ENCODE peak calls at places on chromosomes 16 and 17, in nine cellular contexts. One of them, this sample, is unnamed.

GRCh38 chr16:1579214-1579613 is 32.7 kb downstream of the IFT140 start:
- DNase-seq in CD4-positive, alpha-beta T cell: no peak
- DNase-seq in brain microvascular endothelial cell: no peak
- DNase-seq in neural crest cell: no peak
- DNase-seq in activated B cell treated with CpG ODN at 0.5 μM for 24 hours: no peak
- DNase-seq in HFF-Myc: no peak
- DNase-seq in esophagus squamous epithelium: no peak
- DNase-seq in colonic mucosa: no peak
- DNase-seq in DND-41: no peak
- DNase-seq in this sample: no peak

GRCh38 chr16:26645629-26646028 is 421.1 kb upstream of the C16orf82 start:
- DNase-seq in brain microvascular endothelial cell: no peak
- DNase-seq in HFF-Myc: no peak
- DNase-seq in DND-41: peak
- DNase-seq in activated B cell treated with CpG ODN at 0.5 μM for 24 hours: no peak
- DNase-seq in esophagus squamous epithelium: no peak
- DNase-seq in neural crest cell: peak
- DNase-seq in colonic mucosa: no peak
- DNase-seq in CD4-positive, alpha-beta T cell: no peak
- DNase-seq in this sample: peak

GRCh38 chr17:78043031-78043430 is 84.5 kb downstream of the TNRC6C start:
- DNase-seq in activated B cell treated with CpG ODN at 0.5 μM for 24 hours: no peak
- DNase-seq in DND-41: no peak
- DNase-seq in neural crest cell: no peak
- DNase-seq in HFF-Myc: no peak
- DNase-seq in esophagus squamous epithelium: no peak
- DNase-seq in CD4-positive, alpha-beta T cell: no peak
- DNase-seq in colonic mucosa: no peak
- DNase-seq in brain microvascular endothelial cell: no peak
- DNase-seq in this sample: no peak

GRCh38 chr16:84928679-84929420 is 82.5 kb downstream of the ZDHHC7 start:
- DNase-seq in colonic mucosa: peak
- DNase-seq in brain microvascular endothelial cell: no peak
- DNase-seq in HFF-Myc: no peak
- DNase-seq in neural crest cell: no peak
- DNase-seq in DND-41: no peak
- DNase-seq in activated B cell treated with CpG ODN at 0.5 μM for 24 hours: no peak
- DNase-seq in CD4-positive, alpha-beta T cell: no peak
- DNase-seq in esophagus squamous epithelium: no peak
- DNase-seq in this sample: no peak

GRCh38 chr17:28170771-28171170 is 128.3 kb downstream of the NLK start:
- DNase-seq in brain microvascular endothelial cell: no peak
- DNase-seq in activated B cell treated with CpG ODN at 0.5 μM for 24 hours: no peak
- DNase-seq in esophagus squamous epithelium: no peak
- DNase-seq in HFF-Myc: no peak
- DNase-seq in DND-41: no peak
- DNase-seq in CD4-positive, alpha-beta T cell: no peak
- DNase-seq in colonic mucosa: no peak
- DNase-seq in neural crest cell: no peak
- DNase-seq in this sample: no peak

GRCh38 chr17:83151442-83152220 is 72.2 kb downstream of the METRNL start:
- DNase-seq in CD4-positive, alpha-beta T cell: no peak
- DNase-seq in colonic mucosa: no peak
- DNase-seq in activated B cell treated with CpG ODN at 0.5 μM for 24 hours: no peak
- DNase-seq in HFF-Myc: no peak
- DNase-seq in DND-41: no peak
- DNase-seq in neural crest cell: peak
- DNase-seq in brain microvascular endothelial cell: peak
- DNase-seq in esophagus squamous epithelium: no peak
- DNase-seq in this sample: no peak

GRCh38 chr17:83177611-83178532 is 98.5 kb downstream of the METRNL start:
- DNase-seq in HFF-Myc: no peak
- DNase-seq in brain microvascular endothelial cell: no peak
- DNase-seq in neural crest cell: no peak
- DNase-seq in esophagus squamous epithelium: no peak
- DNase-seq in DND-41: no peak
- DNase-seq in colonic mucosa: peak
- DNase-seq in activated B cell treated with CpG ODN at 0.5 μM for 24 hours: no peak
- DNase-seq in CD4-positive, alpha-beta T cell: no peak
- DNase-seq in this sample: no peak

GRCh38 chr17:56624315-56624714 is 30.8 kb downstream of the NOG start:
- DNase-seq in CD4-positive, alpha-beta T cell: no peak
- DNase-seq in brain microvascular endothelial cell: no peak
- DNase-seq in activated B cell treated with CpG ODN at 0.5 μM for 24 hours: no peak
- DNase-seq in DND-41: no peak
- DNase-seq in esophagus squamous epithelium: no peak
- DNase-seq in neural crest cell: no peak
- DNase-seq in colonic mucosa: no peak
- DNase-seq in HFF-Myc: no peak
- DNase-seq in this sample: no peak

GRCh38 chr17:28219771-28220170 is 99.2 kb upstream of the TMEM97 start:
- DNase-seq in DND-41: no peak
- DNase-seq in CD4-positive, alpha-beta T cell: no peak
- DNase-seq in activated B cell treated with CpG ODN at 0.5 μM for 24 hours: no peak
- DNase-seq in colonic mucosa: no peak
- DNase-seq in brain microvascular endothelial cell: no peak
- DNase-seq in HFF-Myc: no peak
- DNase-seq in esophagus squamous epithelium: no peak
- DNase-seq in neural crest cell: no peak
- DNase-seq in this sample: no peak

GRCh38 chr16:88448461-88449266 is 4.4 kb upstream of the ZFPM1 start:
- DNase-seq in HFF-Myc: no peak
- DNase-seq in CD4-positive, alpha-beta T cell: no peak
- DNase-seq in esophagus squamous epithelium: no peak
- DNase-seq in activated B cell treated with CpG ODN at 0.5 μM for 24 hours: no peak
- DNase-seq in colonic mucosa: no peak
- DNase-seq in DND-41: no peak
- DNase-seq in brain microvascular endothelial cell: no peak
- DNase-seq in neural crest cell: no peak
- DNase-seq in this sample: no peak

DNA sequence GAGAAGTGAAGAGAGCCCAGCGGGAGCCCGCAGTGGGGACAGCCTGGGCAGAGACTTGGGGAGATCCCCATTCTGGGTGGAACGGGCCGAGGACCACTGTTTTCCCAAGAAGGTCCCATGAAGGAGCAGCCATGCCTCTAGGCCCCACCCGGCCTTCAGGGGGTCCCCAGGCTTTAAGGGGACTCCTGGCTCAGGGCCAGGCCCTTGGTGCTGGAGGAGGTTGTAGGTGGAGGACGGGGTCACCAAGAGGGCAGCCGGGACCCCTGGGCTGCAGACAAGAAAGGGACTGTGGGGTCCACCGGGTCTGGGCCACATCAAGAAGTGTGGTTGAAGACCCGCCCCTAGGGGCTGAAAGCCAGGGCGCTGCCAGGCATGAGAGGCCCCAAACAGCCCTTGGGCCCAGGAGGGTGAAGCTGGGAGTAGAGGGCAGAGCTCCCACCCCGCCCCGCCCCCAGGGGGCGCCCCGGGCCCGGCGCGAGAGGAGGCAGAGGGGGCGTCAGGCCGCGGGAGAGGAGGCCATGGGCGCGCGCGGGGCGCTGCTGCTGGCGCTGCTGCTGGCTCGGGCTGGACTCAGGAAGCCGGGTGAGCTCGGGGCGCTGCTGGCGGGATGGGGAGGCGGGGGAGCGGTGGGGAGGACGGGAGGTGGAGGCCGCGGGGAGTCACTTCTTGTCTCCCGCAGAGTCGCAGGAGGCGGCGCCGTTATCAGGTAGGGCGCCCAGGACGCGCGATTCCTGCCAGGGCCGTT is at the start of gene PRSS21:
- DNase-seq in CD4-positive, alpha-beta T cell: no peak
- DNase-seq in esophagus squamous epithelium: no peak
- DNase-seq in activated B cell treated with CpG ODN at 0.5 μM for 24 hours: no peak
- DNase-seq in HFF-Myc: no peak
- DNase-seq in colonic mucosa: no peak
- DNase-seq in DND-41: no peak
- DNase-seq in neural crest cell: no peak
- DNase-seq in brain microvascular endothelial cell: no peak
- DNase-seq in this sample: no peak
- TF ChIP-seq CTCF in CD4-positive, alpha-beta T cell: no peak
- TF ChIP-seq CTCF in esophagus squamous epithelium: peak
- TF ChIP-seq CTCF in activated B cell treated with CpG ODN at 0.5 μM for 24 hours: no peak
- TF ChIP-seq CTCF in HFF-Myc: no peak
- TF ChIP-seq CTCF in colonic mucosa: no peak
- TF ChIP-seq CTCF in DND-41: no peak
- TF ChIP-seq CTCF in neural crest cell: no peak
- TF ChIP-seq CTCF in brain microvascular endothelial cell: no peak
- TF ChIP-seq CTCF in this sample: no peak

GRCh38 chr17:8822401-8823035 is 23.4 kb upstream of the MFSD6L start:
- DNase-seq in neural crest cell: no peak
- DNase-seq in DND-41: no peak
- DNase-seq in brain microvascular endothelial cell: no peak
- DNase-seq in activated B cell treated with CpG ODN at 0.5 μM for 24 hours: no peak
- DNase-seq in colonic mucosa: no peak
- DNase-seq in CD4-positive, alpha-beta T cell: no peak
- DNase-seq in esophagus squamous epithelium: no peak
- DNase-seq in HFF-Myc: no peak
- DNase-seq in this sample: no peak
- TF ChIP-seq CTCF in neural crest cell: no peak
- TF ChIP-seq CTCF in DND-41: no peak
- TF ChIP-seq CTCF in brain microvascular endothelial cell: no peak
- TF ChIP-seq CTCF in activated B cell treated with CpG ODN at 0.5 μM for 24 hours: no peak
- TF ChIP-seq CTCF in colonic mucosa: no peak
- TF ChIP-seq CTCF in CD4-positive, alpha-beta T cell: no peak
- TF ChIP-seq CTCF in esophagus squamous epithelium: no peak
- TF ChIP-seq CTCF in HFF-Myc: no peak
- TF ChIP-seq CTCF in this sample: no peak

DNA sequence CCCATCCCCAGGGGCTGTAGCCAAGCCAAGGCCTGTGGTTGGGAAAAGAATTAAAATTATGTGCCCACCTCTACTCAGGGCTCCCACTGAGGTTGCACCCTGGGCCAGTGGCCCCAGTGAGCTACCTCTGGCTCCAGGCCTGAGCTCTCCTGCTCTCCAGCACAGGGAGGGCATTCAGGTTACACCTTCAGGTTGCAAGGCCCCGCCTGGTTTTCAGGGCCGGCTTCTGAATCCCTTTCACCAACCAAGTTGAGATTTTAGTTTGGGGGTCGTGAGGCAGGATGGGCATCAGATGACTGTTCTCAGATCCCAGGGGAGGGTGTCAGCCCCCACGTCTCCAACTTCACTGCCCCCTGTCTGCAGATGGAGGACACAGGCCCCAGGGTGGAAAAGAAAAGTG is 8.0 kb upstream of the KATNB1 start:
- DNase-seq in colonic mucosa: no peak
- DNase-seq in HFF-Myc: no peak
- DNase-seq in activated B cell treated with CpG ODN at 0.5 μM for 24 hours: no peak
- DNase-seq in DND-41: no peak
- DNase-seq in brain microvascular endothelial cell: no peak
- DNase-seq in CD4-positive, alpha-beta T cell: no peak
- DNase-seq in esophagus squamous epithelium: no peak
- DNase-seq in neural crest cell: no peak
- DNase-seq in this sample: no peak
- TF ChIP-seq CTCF in colonic mucosa: no peak
- TF ChIP-seq CTCF in HFF-Myc: no peak
- TF ChIP-seq CTCF in activated B cell treated with CpG ODN at 0.5 μM for 24 hours: no peak
- TF ChIP-seq CTCF in DND-41: peak
- TF ChIP-seq CTCF in brain microvascular endothelial cell: peak
- TF ChIP-seq CTCF in CD4-positive, alpha-beta T cell: no peak
- TF ChIP-seq CTCF in esophagus squamous epithelium: no peak
- TF ChIP-seq CTCF in neural crest cell: no peak
- TF ChIP-seq CTCF in this sample: no peak

GRCh38 chr16:58138852-58139251 is 9.7 kb upstream of the CFAP20 start:
- DNase-seq in colonic mucosa: no peak
- DNase-seq in HFF-Myc: no peak
- DNase-seq in CD4-positive, alpha-beta T cell: no peak
- DNase-seq in esophagus squamous epithelium: no peak
- DNase-seq in neural crest cell: no peak
- DNase-seq in activated B cell treated with CpG ODN at 0.5 μM for 24 hours: no peak
- DNase-seq in brain microvascular endothelial cell: no peak
- DNase-seq in DND-41: no peak
- DNase-seq in this sample: no peak
- TF ChIP-seq CTCF in colonic mucosa: no peak
- TF ChIP-seq CTCF in HFF-Myc: no peak
- TF ChIP-seq CTCF in CD4-positive, alpha-beta T cell: no peak
- TF ChIP-seq CTCF in esophagus squamous epithelium: no peak
- TF ChIP-seq CTCF in neural crest cell: no peak
- TF ChIP-seq CTCF in activated B cell treated with CpG ODN at 0.5 μM for 24 hours: no peak
- TF ChIP-seq CTCF in brain microvascular endothelial cell: no peak
- TF ChIP-seq CTCF in DND-41: no peak
- TF ChIP-seq CTCF in this sample: no peak